ENCODE peak calls at places on chromosomes 6 and 20, in nine cellular contexts. G is NCI-H1436 treated with DMSO at 0.1 percent for 48 hours; T is mucosa of gallbladder; L is A549; D is activated T-cell treated with anti-CD3 and anti-CD28 coated beads, Interleukin-2, amount 50 U/mL, for 72 hours; Z is GM13977; R is AG10803; O is psoas muscle; M is SW 1271. N is an unnamed sample.

GRCh38 chr20:46554850-46555249 is 4.4 kb upstream of the OCSTAMP start:
- DNase-seq in T (no peak), G (no peak), M (no peak), D (no peak), Z (no peak), R (no peak), L (no peak), O (no peak), N (no peak)

GRCh38 chr20:43911066-43911465 is 3.6 kb upstream of the TOX2 start:
- DNase-seq in Z (no peak), T (no peak), D (no peak), L (peak), R (peak), G (no peak), O (no peak), M (no peak), N (no peak)

GRCh38 chr20:4108495-4109306 is 93.3 kb upstream of the RNF24 start:
- DNase-seq in G (peak), L (peak), M (peak), Z (peak), R (peak), O (peak), T (peak), D (peak), N (peak)

GRCh38 chr20:49508435-49509199 is 26.1 kb upstream of the KCNB1 start:
- DNase-seq in T (no peak), O (no peak), L (peak), G (no peak), D (peak), R (peak), Z (peak), M (no peak), N (peak)

GRCh38 chr20:2022163-2022562 is 28.3 kb upstream of the PDYN start:
- DNase-seq in M (no peak), O (no peak), T (no peak), L (no peak), R (no peak), D (no peak), G (no peak), Z (no peak), N (peak)

GRCh38 chr6:88137915-88138314 is 28.2 kb downstream of the CNR1 start:
- DNase-seq in G (no peak), R (no peak), T (no peak), M (no peak), Z (no peak), D (no peak), O (no peak), L (no peak), N (no peak)

GRCh38 chr6:112216699-112217551 is 37.4 kb downstream of the LAMA4 start:
- DNase-seq in L (peak), R (peak), D (no peak), M (peak), T (no peak), G (no peak), O (no peak), Z (no peak), N (peak)

GRCh38 chr20:61988665-61989064 is 77.0 kb downstream of the TAF4 start:
- DNase-seq in T (no peak), G (no peak), Z (no peak), O (no peak), M (no peak), L (no peak), R (no peak), D (no peak), N (no peak)

GRCh38 chr6:72861935-72862432 is 240.1 kb downstream of the KCNQ5 start:
- DNase-seq in L (no peak), O (peak), D (no peak), M (no peak), G (no peak), T (no peak), R (peak), Z (no peak), N (peak)

GRCh38 chr6:169250660-169251059 is 3.0 kb downstream of the THBS2 start:
- DNase-seq in T (no peak), M (no peak), O (no peak), R (peak), G (no peak), Z (no peak), D (no peak), L (peak), N (peak)

GRCh38 chr6:106858653-106859092 is 115.9 kb downstream of the CD24 start:
- DNase-seq in O (no peak), D (no peak), G (no peak), Z (no peak), M (no peak), T (peak), L (peak), R (peak), N (peak)

GRCh38 chr20:61874421-61875068 is 191.1 kb downstream of the TAF4 start:
- DNase-seq in D (no peak), T (no peak), L (peak), G (no peak), M (no peak), R (peak), O (no peak), Z (no peak), N (no peak)

GRCh38 chr20:48846516-48847492 is 19.0 kb upstream of the PREX1 start:
- DNase-seq in T (no peak), G (no peak), L (peak), D (peak), M (no peak), Z (peak), O (no peak), R (no peak), N (no peak)

GRCh38 chr6:193773-194310 is 98.4 kb upstream of the DUSP22 start:
- DNase-seq in G (no peak), M (no peak), L (no peak), T (no peak), R (no peak), Z (peak), O (no peak), D (no peak), N (no peak)

GRCh38 chr6:38248500-38249234 is 391.1 kb downstream of the BTBD9 start:
- DNase-seq in O (no peak), T (no peak), D (no peak), Z (no peak), R (no peak), G (no peak), M (no peak), L (no peak), N (no peak)

GRCh38 chr6:64467656-64468055 is 832.1 kb downstream of the PHF3 start:
- DNase-seq in L (no peak), G (no peak), O (no peak), M (no peak), R (no peak), T (no peak), Z (no peak), D (no peak), N (no peak)

GRCh38 chr6:157217894-157218370 is 105.4 kb downstream of the TMEM242 start:
- DNase-seq in M (no peak), T (no peak), Z (no peak), O (no peak), G (no peak), L (no peak), R (no peak), D (no peak), N (no peak)

GRCh38 chr6:114101255-114101654 is 130.3 kb upstream of the HDAC2 start:
- DNase-seq in G (no peak), M (no peak), Z (no peak), D (no peak), L (no peak), T (no peak), R (no peak), O (no peak), N (no peak)

GRCh38 chr20:17226410-17227198 is at the start of gene PCSK2:
- DNase-seq in L (peak), Z (no peak), G (peak), D (no peak), M (no peak), R (peak), O (peak), T (no peak), N (peak)

GRCh38 chr6:168581706-168582105 is 140.7 kb downstream of the SMOC2 start:
- DNase-seq in G (no peak), Z (no peak), T (no peak), M (no peak), R (no peak), D (no peak), L (no peak), O (no peak), N (no peak)

GRCh38 chr6:122400121-122400450 is 634 bp downstream of the HSF2 start:
- DNase-seq in G (no peak), L (no peak), M (no peak), T (no peak), D (no peak), O (no peak), R (peak), Z (no peak), N (no peak)

GRCh38 chr6:154887051-154887450 is 108.1 kb upstream of the TIAM2 start:
- DNase-seq in R (no peak), G (no peak), O (no peak), Z (no peak), T (no peak), M (no peak), D (no peak), L (no peak), N (no peak)

GRCh38 chr6:84763397-84764331 is 734 bp downstream of the TBX18 start:
- DNase-seq in O (peak), M (no peak), D (no peak), Z (no peak), T (no peak), L (peak), R (peak), G (no peak), N (peak)

GRCh38 chr6:169190144-169190584 is 63.5 kb downstream of the THBS2 start:
- DNase-seq in T (peak), O (peak), D (no peak), Z (no peak), M (no peak), G (no peak), L (no peak), R (peak), N (no peak)

GRCh38 chr20:35558981-35559693 is 17.3 kb downstream of the ERGIC3 start:
- DNase-seq in T (no peak), L (no peak), O (no peak), G (no peak), M (no peak), D (no peak), R (no peak), Z (no peak), N (no peak)

GRCh38 chr6:119620846-119621570 is 271.4 kb upstream of the MAN1A1 start:
- DNase-seq in T (no peak), O (no peak), M (no peak), Z (no peak), G (no peak), D (no peak), R (peak), L (no peak), N (peak)

N was measured in renal cortical epithelial cell.